ENCODE peak calls at places on chromosomes 13 and 19, in five cellular contexts. One of them, this sample, is unnamed.

GRCh38 chr13:100630564-100630963 is 42.0 kb upstream of the GGACT start:
- DNase-seq in endothelial cell: no peak
- DNase-seq in OCI-LY7: no peak
- DNase-seq in upper lobe of left lung: no peak
- DNase-seq in nephron progenitor cell: no peak
- DNase-seq in this sample: no peak

GRCh38 chr13:25432686-25433085 is 60.9 kb downstream of the ATP8A2 start:
- DNase-seq in nephron progenitor cell: no peak
- DNase-seq in upper lobe of left lung: no peak
- DNase-seq in endothelial cell: no peak
- DNase-seq in OCI-LY7: no peak
- DNase-seq in this sample: no peak

GRCh38 chr13:30413842-30414241 is 8.5 kb upstream of the UBE2L5 start:
- DNase-seq in upper lobe of left lung: no peak
- DNase-seq in endothelial cell: no peak
- DNase-seq in OCI-LY7: no peak
- DNase-seq in nephron progenitor cell: no peak
- DNase-seq in this sample: no peak

GRCh38 chr13:40597735-40598365 is 68.6 kb downstream of the FOXO1 start:
- DNase-seq in upper lobe of left lung: peak; percentile 57
- DNase-seq in nephron progenitor cell: no peak
- DNase-seq in OCI-LY7: no peak
- DNase-seq in endothelial cell: no peak
- DNase-seq in this sample: no peak

GRCh38 chr19:3440082-3440481 is 40.2 kb downstream of the SMIM24 start:
- DNase-seq in OCI-LY7: peak; percentile 50
- DNase-seq in endothelial cell: peak; percentile 62
- DNase-seq in nephron progenitor cell: no peak
- DNase-seq in upper lobe of left lung: peak; percentile 53
- DNase-seq in this sample: no peak

GRCh38 chr19:32404939-32405430 is 585 bp upstream of the DPY19L3 start:
- DNase-seq in endothelial cell: peak; percentile 61
- DNase-seq in OCI-LY7: peak; percentile 47
- DNase-seq in upper lobe of left lung: peak; percentile 63
- DNase-seq in nephron progenitor cell: peak; percentile 60
- DNase-seq in this sample: peak; percentile 71

GRCh38 chr19:4186087-4186993 is 3.9 kb downstream of the ANKRD24 start:
- DNase-seq in upper lobe of left lung: peak; percentile 63
- DNase-seq in OCI-LY7: peak; percentile 76
- DNase-seq in endothelial cell: peak; percentile 87
- DNase-seq in nephron progenitor cell: peak; percentile 94
- DNase-seq in this sample: no peak

GRCh38 chr13:66461021-66461420 is 769.1 kb downstream of the PCDH9 start:
- DNase-seq in endothelial cell: no peak
- DNase-seq in nephron progenitor cell: no peak
- DNase-seq in upper lobe of left lung: no peak
- DNase-seq in OCI-LY7: no peak
- DNase-seq in this sample: no peak

GRCh38 chr13:25679936-25680335 is 308.2 kb downstream of the ATP8A2 start:
- DNase-seq in OCI-LY7: no peak
- DNase-seq in upper lobe of left lung: no peak
- DNase-seq in nephron progenitor cell: no peak
- DNase-seq in endothelial cell: no peak
- DNase-seq in this sample: no peak

GRCh38 chr19:13240312-13241022 is 90.3 kb downstream of the IER2 start:
- DNase-seq in OCI-LY7: no peak
- DNase-seq in endothelial cell: no peak
- DNase-seq in upper lobe of left lung: no peak
- DNase-seq in nephron progenitor cell: no peak
- DNase-seq in this sample: no peak

GRCh38 chr13:29500426-29500825 is 95.1 kb downstream of the SLC7A1 start:
- DNase-seq in upper lobe of left lung: no peak
- DNase-seq in nephron progenitor cell: no peak
- DNase-seq in endothelial cell: no peak
- DNase-seq in OCI-LY7: no peak
- DNase-seq in this sample: no peak

GRCh38 chr13:38008636-38009035 is 139.1 kb upstream of the TRPC4 start:
- DNase-seq in nephron progenitor cell: no peak
- DNase-seq in endothelial cell: no peak
- DNase-seq in upper lobe of left lung: no peak
- DNase-seq in OCI-LY7: no peak
- DNase-seq in this sample: no peak

GRCh38 chr13:22198656-22199217 is 527.9 kb downstream of the FGF9 start:
- DNase-seq in endothelial cell: no peak
- DNase-seq in OCI-LY7: no peak
- DNase-seq in nephron progenitor cell: no peak
- DNase-seq in upper lobe of left lung: no peak
- DNase-seq in this sample: no peak

GRCh38 chr19:53621885-53622710 is 9.7 kb upstream of the DPRX start:
- DNase-seq in nephron progenitor cell: no peak
- DNase-seq in upper lobe of left lung: peak; percentile 22
- DNase-seq in OCI-LY7: no peak
- DNase-seq in endothelial cell: no peak
- DNase-seq in this sample: no peak

GRCh38 chr13:40776681-40777165 is 5.7 kb upstream of the MRPS31 start:
- DNase-seq in endothelial cell: no peak
- DNase-seq in OCI-LY7: peak; percentile 67
- DNase-seq in upper lobe of left lung: peak; percentile 67
- DNase-seq in nephron progenitor cell: no peak
- DNase-seq in this sample: no peak

GRCh38 chr13:82634946-82635345 is 1247.3 kb downstream of the SLITRK1 start:
- DNase-seq in endothelial cell: no peak
- DNase-seq in OCI-LY7: no peak
- DNase-seq in upper lobe of left lung: no peak
- DNase-seq in nephron progenitor cell: no peak
- DNase-seq in this sample: no peak

GRCh38 chr13:23656637-23657036 is 86.4 kb downstream of the TNFRSF19 start:
- DNase-seq in upper lobe of left lung: no peak
- DNase-seq in nephron progenitor cell: no peak
- DNase-seq in endothelial cell: no peak
- DNase-seq in OCI-LY7: no peak
- DNase-seq in this sample: no peak

GRCh38 chr13:24678151-24678550 is 2.1 kb upstream of the ATP12A start:
- DNase-seq in OCI-LY7: no peak
- DNase-seq in upper lobe of left lung: no peak
- DNase-seq in nephron progenitor cell: no peak
- DNase-seq in endothelial cell: no peak
- DNase-seq in this sample: no peak

GRCh38 chr13:26653310-26653709 is 95.8 kb downstream of the WASF3 start:
- DNase-seq in OCI-LY7: no peak
- DNase-seq in nephron progenitor cell: no peak
- DNase-seq in upper lobe of left lung: no peak
- DNase-seq in endothelial cell: no peak
- DNase-seq in this sample: no peak

GRCh38 chr19:13978306-13978705 is 26.0 kb downstream of the DCAF15 start:
- DNase-seq in OCI-LY7: peak; percentile 45
- DNase-seq in nephron progenitor cell: peak; percentile 92
- DNase-seq in endothelial cell: peak; percentile 87
- DNase-seq in upper lobe of left lung: peak; percentile 85
- DNase-seq in this sample: peak; percentile 87

GRCh38 chr13:37386276-37386675 is 212.3 kb downstream of the POSTN start:
- DNase-seq in OCI-LY7: no peak
- DNase-seq in upper lobe of left lung: no peak
- DNase-seq in endothelial cell: no peak
- DNase-seq in nephron progenitor cell: no peak
- DNase-seq in this sample: no peak

GRCh38 chr19:39342647-39343305 is 555 bp downstream of the SAMD4B start:
- DNase-seq in OCI-LY7: no peak
- DNase-seq in nephron progenitor cell: no peak
- DNase-seq in upper lobe of left lung: no peak
- DNase-seq in endothelial cell: peak; percentile 18
- DNase-seq in this sample: no peak

GRCh38 chr19:12000152-12000981 is 35.1 kb downstream of the ZNF433 start:
- DNase-seq in nephron progenitor cell: no peak
- DNase-seq in OCI-LY7: peak; percentile 18
- DNase-seq in endothelial cell: no peak
- DNase-seq in upper lobe of left lung: no peak
- DNase-seq in this sample: no peak

DNA sequence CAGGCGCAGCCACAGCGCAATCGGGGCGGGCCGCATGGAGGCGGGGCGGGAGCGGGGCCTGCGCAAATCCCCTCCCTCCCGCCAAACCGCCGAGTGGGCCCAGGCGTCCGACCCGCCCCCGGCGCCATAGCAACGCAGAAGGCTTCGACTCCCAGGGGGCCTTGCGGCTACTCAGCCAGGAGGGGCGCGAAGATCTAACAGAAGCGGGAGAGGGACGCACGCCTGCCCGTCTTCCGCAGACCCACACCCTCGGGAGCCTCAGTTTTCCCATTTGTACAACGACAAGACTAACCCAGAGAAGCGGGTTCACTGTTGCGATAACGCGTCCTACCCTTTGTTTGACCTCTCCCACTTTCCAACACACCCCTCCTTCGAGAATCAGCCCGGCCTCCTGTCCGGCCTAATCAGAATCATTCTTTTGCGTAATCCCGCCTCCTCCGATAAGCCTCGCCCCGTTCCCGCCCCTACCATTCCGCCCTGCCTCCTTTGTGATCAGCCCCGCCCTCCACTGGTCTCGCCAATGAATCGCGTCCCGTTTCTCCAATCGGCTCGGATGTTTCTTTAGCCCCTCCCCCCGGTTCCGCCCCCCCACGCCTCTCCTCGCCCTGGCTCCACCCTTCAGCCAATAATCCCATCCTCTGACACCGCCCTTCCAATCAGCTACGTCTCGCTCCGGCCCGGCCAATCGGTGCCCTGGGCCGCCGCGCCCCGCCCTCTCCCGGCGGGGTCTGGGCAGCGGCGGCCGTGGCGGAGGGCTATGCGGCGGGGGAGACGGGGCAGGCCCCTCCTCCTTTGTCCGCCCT is at the start of gene PCSK4:
- DNase-seq in OCI-LY7: peak; percentile 98
- DNase-seq in endothelial cell: peak; percentile 98
- DNase-seq in nephron progenitor cell: peak; percentile 98
- DNase-seq in upper lobe of left lung: peak; percentile 98
- DNase-seq in this sample: peak; percentile 98
- TF ChIP-seq CTCF in OCI-LY7: no peak
- TF ChIP-seq CTCF in endothelial cell: no peak
- TF ChIP-seq CTCF in nephron progenitor cell: no peak
- TF ChIP-seq CTCF in upper lobe of left lung: peak; percentile 24
- TF ChIP-seq CTCF in this sample: no peak

GRCh38 chr13:110683203-110683883 is 22.6 kb downstream of the CARS2 start:
- DNase-seq in upper lobe of left lung: no peak
- DNase-seq in endothelial cell: no peak
- DNase-seq in nephron progenitor cell: no peak
- DNase-seq in OCI-LY7: no peak
- DNase-seq in this sample: no peak

GRCh38 chr13:110681868-110682550 is 23.9 kb downstream of the CARS2 start:
- DNase-seq in OCI-LY7: no peak
- DNase-seq in endothelial cell: no peak
- DNase-seq in nephron progenitor cell: no peak
- DNase-seq in upper lobe of left lung: no peak
- DNase-seq in this sample: no peak

GRCh38 chr13:110677731-110678545 is 28.0 kb downstream of the CARS2 start:
- DNase-seq in upper lobe of left lung: no peak
- DNase-seq in OCI-LY7: no peak
- DNase-seq in nephron progenitor cell: no peak
- DNase-seq in endothelial cell: no peak
- DNase-seq in this sample: no peak

GRCh38 chr13:110682746-110683145 is 23.2 kb downstream of the CARS2 start:
- DNase-seq in OCI-LY7: no peak
- DNase-seq in upper lobe of left lung: no peak
- DNase-seq in endothelial cell: no peak
- DNase-seq in nephron progenitor cell: no peak
- DNase-seq in this sample: no peak

DNA sequence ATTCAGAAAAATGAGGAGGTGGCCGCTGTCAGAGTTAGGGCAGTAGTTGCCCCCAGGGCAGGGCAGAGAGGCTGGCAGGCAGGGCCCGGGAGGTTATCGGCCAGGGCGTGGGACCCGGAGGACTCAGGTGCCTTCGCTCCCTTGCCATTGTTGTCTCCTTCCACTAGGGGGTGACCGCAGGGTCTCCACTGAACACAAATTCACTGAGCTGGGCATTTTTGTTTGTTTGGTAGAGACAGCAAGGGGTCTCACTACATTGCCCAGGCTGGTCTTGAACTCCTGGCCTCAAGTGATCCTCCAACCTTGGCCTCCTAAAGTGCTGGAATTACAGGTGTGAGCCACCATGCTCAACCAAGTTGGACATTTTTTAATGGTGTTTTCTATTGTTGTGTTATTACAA is 25.1 kb downstream of the CARS2 start:
- DNase-seq in nephron progenitor cell: peak; percentile 19
- DNase-seq in OCI-LY7: peak; percentile 35
- DNase-seq in upper lobe of left lung: no peak
- DNase-seq in endothelial cell: peak; percentile 43
- DNase-seq in this sample: no peak
- TF ChIP-seq CTCF in nephron progenitor cell: peak; percentile 40
- TF ChIP-seq CTCF in OCI-LY7: peak; percentile 47
- TF ChIP-seq CTCF in upper lobe of left lung: no peak
- TF ChIP-seq CTCF in endothelial cell: peak; percentile 61
- TF ChIP-seq CTCF in this sample: peak; percentile 66

DNA sequence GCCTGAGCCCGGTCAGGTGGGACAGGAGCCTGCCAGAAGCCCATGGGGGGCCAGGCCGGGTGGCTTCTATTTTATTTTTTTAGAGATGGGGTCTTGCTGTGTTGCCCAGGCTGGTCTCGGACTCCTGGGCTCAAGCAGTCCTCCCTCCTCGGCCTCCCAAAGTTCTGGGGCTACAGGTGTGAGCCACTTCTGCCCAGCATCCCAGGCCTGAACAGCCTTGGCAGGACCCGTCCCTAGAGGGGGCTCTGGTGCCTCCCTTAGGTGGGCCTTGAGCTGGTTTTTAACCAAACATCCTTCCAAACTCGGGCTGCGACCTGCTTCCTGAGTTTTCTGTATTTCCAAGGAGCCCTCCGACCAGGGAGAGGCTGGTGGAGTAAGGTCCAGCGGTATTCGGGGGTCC is 10.5 kb downstream of the COMP start:
- DNase-seq in nephron progenitor cell: no peak
- DNase-seq in OCI-LY7: peak; percentile 40
- DNase-seq in upper lobe of left lung: no peak
- DNase-seq in endothelial cell: no peak
- DNase-seq in this sample: no peak
- TF ChIP-seq CTCF in nephron progenitor cell: no peak
- TF ChIP-seq CTCF in OCI-LY7: peak; percentile 65
- TF ChIP-seq CTCF in upper lobe of left lung: no peak
- TF ChIP-seq CTCF in endothelial cell: no peak
- TF ChIP-seq CTCF in this sample: no peak

DNA sequence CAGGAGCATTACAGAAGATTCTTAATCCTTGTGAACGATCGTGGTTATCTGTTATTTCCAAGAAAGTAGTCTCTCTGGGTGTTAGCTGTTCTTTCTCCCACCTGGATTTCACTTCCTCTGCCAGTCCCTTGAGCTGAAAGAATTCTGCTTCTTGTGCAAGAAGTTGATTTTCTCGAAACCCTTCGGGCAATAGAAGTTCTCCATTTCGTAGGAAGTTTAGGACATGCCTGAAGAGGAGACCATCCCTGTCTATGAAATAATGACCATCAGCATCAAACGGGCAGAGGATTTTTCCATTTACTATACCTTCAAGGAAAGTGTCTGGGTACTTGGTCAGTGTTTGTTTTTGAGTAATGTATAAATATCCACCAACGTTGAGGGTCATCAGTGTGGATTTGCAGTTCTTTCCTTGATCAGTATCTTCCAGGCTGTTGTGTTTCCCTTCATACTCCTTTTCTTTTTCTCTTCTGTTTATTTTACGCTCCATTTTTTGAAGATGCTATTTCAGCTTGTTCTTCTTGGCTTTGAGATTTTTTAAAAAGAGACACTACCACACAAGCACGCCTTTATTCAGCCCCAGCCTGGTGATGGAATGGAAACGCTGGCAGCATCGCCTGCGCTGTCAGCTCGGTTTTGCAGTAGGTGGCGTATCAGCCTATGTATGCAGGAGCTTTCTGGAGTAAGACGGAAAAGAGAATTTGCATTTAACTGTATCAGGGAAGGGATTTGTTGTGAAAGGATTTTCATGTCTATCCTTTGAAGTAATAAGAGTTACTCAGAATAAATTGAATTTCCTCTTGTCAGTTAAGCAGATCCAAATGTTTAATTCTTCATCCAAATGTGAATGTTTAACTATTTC is 6.5 kb downstream of the KCTD4 start:
- DNase-seq in nephron progenitor cell: no peak
- DNase-seq in upper lobe of left lung: no peak
- DNase-seq in endothelial cell: peak; percentile 26
- DNase-seq in OCI-LY7: no peak
- DNase-seq in this sample: no peak
- TF ChIP-seq CTCF in nephron progenitor cell: peak; percentile 10
- TF ChIP-seq CTCF in upper lobe of left lung: no peak
- TF ChIP-seq CTCF in endothelial cell: no peak
- TF ChIP-seq CTCF in OCI-LY7: no peak
- TF ChIP-seq CTCF in this sample: peak; percentile 46